ENCODE peak calls at places on chromosome 14, in ten cellular contexts. D is stomach, X is sigmoid colon, A is GM23338, J is HepG2, Y is transverse colon, M is HL-60, S is vagina, I is HCT116, T is suprapubic skin. Q is an unnamed sample.

GRCh38 chr14:37147310-37147875 is 25.0 kb downstream of the SLC25A21 start:
- DNase-seq in J (no peak), D (no peak), I (no peak), M (peak; percentile 20), X (no peak), A (no peak), S (no peak), Y (no peak), T (no peak), Q (no peak)

GRCh38 chr14:39097159-39097558 is 5.9 kb downstream of the SEC23A start:
- DNase-seq in T (no peak), D (no peak), J (peak; percentile 90), A (peak; percentile 71), S (no peak), X (no peak), M (no peak), I (no peak), Y (no peak), Q (no peak)

GRCh38 chr14:93752980-93753561 is 35.2 kb downstream of the PRIMA1 start:
- DNase-seq in M (no peak), J (no peak), S (no peak), D (no peak), Y (no peak), A (no peak), I (no peak), X (peak; percentile 86), T (no peak), Q (peak; percentile 61)

GRCh38 chr14:68645371-68645770 is 147.5 kb downstream of the ZFP36L1 start:
- DNase-seq in T (no peak), D (no peak), M (no peak), I (no peak), X (no peak), J (no peak), Y (no peak), A (no peak), S (no peak), Q (no peak)

GRCh38 chr14:105061428-105062047 is 3.7 kb downstream of the GPR132 start:
- DNase-seq in S (peak; percentile 82), M (peak; percentile 73), X (peak; percentile 76), J (no peak), T (no peak), Y (peak; percentile 62), I (no peak), D (peak; percentile 44), A (no peak), Q (no peak)

GRCh38 chr14:54935958-54936357 is 33.3 kb upstream of the GCH1 start:
- DNase-seq in T (no peak), Y (no peak), I (no peak), J (peak; percentile 5), X (no peak), A (no peak), D (no peak), S (no peak), M (no peak), Q (no peak)

GRCh38 chr14:28308727-28309126 is 457.9 kb upstream of the FOXG1 start:
- DNase-seq in X (no peak), D (no peak), S (no peak), T (no peak), I (no peak), M (no peak), Y (no peak), J (no peak), A (no peak), Q (no peak)

GRCh38 chr14:69945905-69946304 is 66.7 kb downstream of the SMOC1 start:
- DNase-seq in J (no peak), D (no peak), A (no peak), S (no peak), Y (no peak), X (no peak), M (no peak), T (no peak), I (no peak), Q (no peak)

GRCh38 chr14:34655959-34656358 is 26.0 kb upstream of the SNX6 start:
- DNase-seq in S (no peak), Y (no peak), D (no peak), X (no peak), T (no peak), J (no peak), A (no peak), I (no peak), M (no peak), Q (no peak)

GRCh38 chr14:70754989-70755388 is 54.3 kb downstream of the MAP3K9 start:
- DNase-seq in I (peak; percentile 74), J (peak; percentile 41), X (no peak), Y (no peak), T (no peak), S (no peak), D (peak; percentile 57), M (no peak), A (no peak), Q (peak; percentile 85)

GRCh38 chr14:62189698-62190097 is 427.5 kb downstream of the SNAPC1 start:
- DNase-seq in J (no peak), Y (no peak), I (no peak), D (no peak), A (no peak), X (no peak), M (no peak), T (no peak), S (no peak), Q (no peak)

GRCh38 chr14:25574949-25575348 is 525.0 kb upstream of the STXBP6 start:
- DNase-seq in T (no peak), M (no peak), D (no peak), X (no peak), J (no peak), Y (no peak), S (no peak), I (no peak), A (no peak), Q (no peak)

GRCh38 chr14:106107703-106108102 is 581.3 kb downstream of the TMEM121 start:
- DNase-seq in I (no peak), D (no peak), A (no peak), J (no peak), Y (no peak), S (no peak), X (no peak), M (no peak), T (no peak), Q (no peak)

GRCh38 chr14:39050389-39050788 is 52.6 kb downstream of the SEC23A start:
- DNase-seq in D (no peak), J (no peak), X (no peak), S (no peak), A (no peak), M (no peak), T (no peak), Y (no peak), I (no peak), Q (no peak)

GRCh38 chr14:69315302-69315701 is 55.3 kb downstream of the GALNT16 start:
- DNase-seq in T (peak; percentile 74), S (no peak), X (peak; percentile 25), I (no peak), J (no peak), A (no peak), Y (no peak), M (no peak), D (no peak), Q (no peak)

DNA sequence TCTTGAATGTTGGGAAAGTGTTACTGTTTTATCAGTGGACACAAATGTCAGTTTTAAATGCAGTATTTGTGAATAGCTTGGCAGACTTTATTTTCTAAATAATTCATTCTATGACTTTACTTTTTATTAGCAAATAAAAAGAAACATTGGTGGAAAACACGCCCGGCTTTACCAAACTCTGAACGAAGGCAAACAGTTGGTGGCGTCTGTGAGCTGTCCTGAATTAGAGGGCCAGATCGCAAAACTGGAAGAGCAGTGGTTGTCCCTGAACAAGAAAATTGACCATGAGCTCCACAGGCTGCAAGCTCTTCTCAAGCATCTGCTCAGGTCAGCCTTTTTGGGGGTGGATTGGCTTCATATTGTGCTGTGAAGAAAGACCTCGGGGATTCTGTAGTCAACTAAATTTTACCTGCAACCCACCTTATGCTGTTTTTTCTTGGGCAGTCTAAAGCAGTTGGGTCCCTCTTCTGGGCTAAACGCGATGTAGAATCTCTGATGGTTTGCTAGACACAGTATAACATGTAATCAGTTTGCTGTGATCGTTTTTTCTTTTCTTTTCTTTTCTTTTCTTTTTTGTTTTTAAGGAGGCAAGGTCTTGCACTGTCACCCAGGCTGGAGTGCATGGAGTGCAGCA is 156.4 kb downstream of the ESR2 start:
- DNase-seq in A (peak; percentile 40), I (no peak), S (no peak), J (no peak), X (no peak), Y (no peak), M (no peak), D (no peak), T (no peak), Q (no peak)
- TF ChIP-seq CTCF in A (peak; percentile 40), I (no peak), S (no peak), J (no peak), X (no peak), Y (no peak), M (no peak), D (no peak), T (no peak), Q (no peak)

DNA sequence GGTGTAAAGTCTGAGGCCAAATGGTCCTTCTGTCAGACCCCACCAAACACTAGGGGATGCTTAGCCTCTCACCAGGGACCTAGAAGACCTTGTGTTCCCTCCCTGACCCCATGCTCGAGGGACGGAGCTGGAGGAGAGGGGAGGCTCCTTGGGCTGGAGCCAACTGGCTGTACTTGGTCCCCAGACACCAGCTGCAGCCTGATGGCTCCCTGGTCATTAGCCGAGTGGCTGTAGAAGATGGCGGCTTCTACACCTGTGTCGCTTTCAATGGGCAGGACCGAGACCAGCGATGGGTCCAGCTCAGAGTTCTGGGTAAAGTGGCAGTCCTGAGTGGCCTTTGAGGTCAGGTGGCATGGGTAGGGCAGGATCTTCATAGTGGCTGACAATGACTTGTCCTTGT is 29.0 kb downstream of the PAPLN start:
- DNase-seq in M (no peak), X (no peak), T (no peak), D (no peak), I (no peak), Y (no peak), A (no peak), S (no peak), J (no peak), Q (no peak)
- TF ChIP-seq POLR2AphosphoS5 in M (no peak), X (no peak), T (no peak), D (no peak), I (no peak), Y (no peak), A (no peak), S (no peak), J (no peak), Q (no peak)

GRCh38 chr14:100271247-100271939 is 32.4 kb downstream of the YY1 start:
- DNase-seq in X (no peak), S (no peak), I (no peak), T (no peak), Y (peak; percentile 72), J (peak; percentile 66), A (peak; percentile 69), D (peak; percentile 68), M (no peak), Q (peak; percentile 33)
- TF ChIP-seq CTCF in X (no peak), S (no peak), I (peak; percentile 48), T (no peak), Y (peak; percentile 49), J (peak; percentile 63), A (peak; percentile 59), D (peak; percentile 51), M (no peak), Q (no peak)

DNA sequence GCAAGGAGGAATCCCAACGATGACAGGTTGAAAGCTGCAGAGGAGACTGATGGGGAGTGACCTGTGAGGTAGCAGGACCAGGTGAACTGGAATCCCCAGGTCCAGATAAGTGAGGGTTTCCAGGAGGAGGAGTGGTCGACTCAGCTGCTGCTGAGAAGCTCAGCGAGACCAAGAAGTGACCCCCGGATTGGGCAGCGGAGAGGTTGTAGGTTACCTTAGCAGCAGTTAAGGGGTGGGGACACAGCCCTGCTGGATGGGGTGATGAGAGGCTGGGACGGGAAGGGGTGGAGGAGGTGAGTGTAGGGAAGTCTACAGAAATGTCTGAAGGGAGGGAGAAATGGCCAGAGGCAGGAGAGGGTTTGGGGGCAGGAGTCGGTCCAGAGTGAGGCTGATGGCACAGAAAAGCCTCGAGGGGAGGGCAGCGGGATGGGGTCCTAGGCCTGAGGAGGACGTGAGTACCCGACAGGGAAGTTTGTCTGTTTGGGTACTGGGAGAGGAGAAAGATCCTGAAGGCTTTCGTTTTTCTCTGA is 2.6 kb upstream of the RCOR1 start:
- DNase-seq in D (no peak), S (no peak), A (peak; percentile 42), X (no peak), M (no peak), T (no peak), Y (no peak), J (no peak), I (no peak), Q (no peak)
- TF ChIP-seq POLR2AphosphoS5 in D (no peak), S (no peak), A (peak; percentile 15), X (no peak), M (no peak), T (no peak), Y (no peak), J (no peak), I (no peak), Q (no peak)